ENCODE peak calls at places on chromosomes 1 and 21, in seven cellular contexts. D, V, M, A, Z, E and W are unnamed samples.

GRCh38 chr1:214426420-214426812 is 125.0 kb downstream of the PTPN14 start:
- DNase-seq in Z (no peak), M (no peak), V (no peak), A (no peak), E (no peak), D (no peak), W (no peak)

GRCh38 chr1:192225713-192226112 is 67.5 kb downstream of the RGS18 start:
- DNase-seq in Z (no peak), A (no peak), E (peak), V (no peak), M (no peak), D (no peak), W (no peak)

GRCh38 chr1:41495171-41495948 is 10.9 kb upstream of the EDN2 start:
- DNase-seq in E (peak), D (no peak), M (no peak), V (peak), A (no peak), Z (no peak), W (no peak)

GRCh38 chr21:26448751-26449150 is 124.3 kb downstream of the CYYR1 start:
- DNase-seq in M (no peak), Z (no peak), A (no peak), E (no peak), D (no peak), V (no peak), W (no peak)

GRCh38 chr1:94790246-94790645 is 29.9 kb upstream of the SLC44A3 start:
- DNase-seq in D (no peak), M (no peak), Z (no peak), A (no peak), V (no peak), E (peak), W (no peak)

GRCh38 chr1:53848025-53848424 is 9.9 kb upstream of the NDC1 start:
- DNase-seq in A (no peak), M (no peak), E (peak), V (no peak), Z (no peak), D (no peak), W (no peak)

GRCh38 chr1:2239384-2239985 is 11.4 kb downstream of the SKI start:
- DNase-seq in D (no peak), A (no peak), Z (no peak), E (no peak), V (no peak), M (no peak), W (no peak)

GRCh38 chr1:12776801-12777557 is 3.4 kb downstream of the PRAMEF12 start:
- DNase-seq in Z (no peak), V (no peak), A (no peak), E (no peak), M (no peak), D (no peak), W (no peak)

GRCh38 chr1:205577874-205578658 is 53.7 kb downstream of the ELK4 start:
- DNase-seq in A (no peak), Z (no peak), D (no peak), M (no peak), V (no peak), E (peak), W (no peak)

GRCh38 chr1:241638091-241638682 is 2.0 kb downstream of the CHML start:
- DNase-seq in M (no peak), D (no peak), A (no peak), Z (no peak), V (no peak), E (no peak), W (no peak)

GRCh38 chr1:38690790-38691189 is 168.8 kb downstream of the RRAGC start:
- DNase-seq in A (no peak), D (peak), V (no peak), M (no peak), E (peak), Z (no peak), W (no peak)

GRCh38 chr1:219917851-219918466 is 10.4 kb downstream of the SLC30A10 start:
- DNase-seq in V (no peak), A (no peak), Z (no peak), D (no peak), E (peak), M (no peak), W (no peak)

GRCh38 chr1:10734900-10735602 is 61.4 kb downstream of the CASZ1 start:
- DNase-seq in Z (no peak), D (no peak), V (peak), A (no peak), M (no peak), E (no peak), W (no peak)

GRCh38 chr1:21258331-21259134 is 31.7 kb downstream of the ECE1 start:
- DNase-seq in M (no peak), Z (no peak), V (no peak), D (no peak), A (no peak), E (no peak), W (no peak)

GRCh38 chr1:35080171-35080854 is 1.1 kb downstream of the ZMYM1 start:
- DNase-seq in V (no peak), Z (no peak), M (no peak), D (no peak), A (no peak), E (no peak), W (no peak)

GRCh38 chr1:114457675-114458074 is 53.3 kb downstream of the TRIM33 start:
- DNase-seq in D (no peak), E (peak), M (no peak), A (no peak), V (no peak), Z (no peak), W (no peak)

GRCh38 chr1:45014403-45015028 is 2.5 kb downstream of the UROD start:
- DNase-seq in Z (peak), E (peak), D (peak), M (peak), V (peak), A (peak), W (peak)

GRCh38 chr1:53369034-53369750 is 41.3 kb upstream of the LRP8 start:
- DNase-seq in M (no peak), D (no peak), A (no peak), Z (peak), V (no peak), E (no peak), W (no peak)

GRCh38 chr21:36665806-36666205 is 33.1 kb upstream of the SIM2 start:
- DNase-seq in E (no peak), V (no peak), M (no peak), A (no peak), D (no peak), Z (no peak), W (no peak)

GRCh38 chr1:103461171-103462105 is 64.1 kb upstream of the RNPC3 start:
- DNase-seq in Z (no peak), V (no peak), E (peak), M (no peak), A (no peak), D (no peak), W (no peak)

GRCh38 chr1:61680500-61680899 is 44.4 kb downstream of the TM2D1 start:
- DNase-seq in D (no peak), V (no peak), A (no peak), E (no peak), M (no peak), Z (no peak), W (no peak)

GRCh38 chr1:10626011-10626731 is 151.4 kb downstream of the PEX14 start:
- DNase-seq in A (no peak), D (no peak), M (no peak), V (no peak), E (no peak), Z (peak), W (no peak)

GRCh38 chr1:1435094-1435903 is at the start of gene VWA1:
- DNase-seq in M (peak), Z (peak), D (peak), E (peak), V (peak), A (peak), W (peak)

GRCh38 chr1:94979126-94979525 is 52.2 kb upstream of the CNN3 start:
- DNase-seq in D (no peak), M (no peak), E (no peak), A (no peak), V (no peak), Z (no peak), W (no peak)

GRCh38 chr1:2529776-2530500 is at the start of gene HES5:
- DNase-seq in A (no peak), V (peak), M (no peak), Z (no peak), D (no peak), E (no peak), W (no peak)

GRCh38 chr1:89532228-89532627 is 7.6 kb downstream of the LRRC8B start:
- DNase-seq in A (no peak), V (no peak), Z (no peak), E (no peak), M (no peak), D (no peak), W (no peak)

GRCh38 chr1:244820131-244820530 is 15.3 kb upstream of the COX20 start:
- DNase-seq in V (no peak), Z (no peak), E (peak), D (no peak), A (no peak), M (no peak), W (no peak)

GRCh38 chr1:229341811-229342304 is 989 bp downstream of the CCSAP start:
- DNase-seq in D (peak), V (no peak), A (no peak), E (peak), M (no peak), Z (no peak), W (no peak)

GRCh38 chr1:99674665-99675064 is 28.8 kb downstream of the PALMD start:
- DNase-seq in E (no peak), A (no peak), M (no peak), V (no peak), Z (no peak), D (no peak), W (no peak)

GRCh38 chr1:244273262-244273844 is 178.4 kb downstream of the ADSS2 start:
- DNase-seq in A (no peak), E (no peak), Z (no peak), V (no peak), D (no peak), M (no peak), W (no peak)

GRCh38 chr1:48040122-48040521 is 42.9 kb upstream of the TRABD2B start:
- DNase-seq in A (no peak), V (no peak), M (no peak), Z (no peak), E (no peak), D (no peak), W (no peak)

GRCh38 chr1:235648407-235648907 is 1.1 kb downstream of the GNG4 start:
- DNase-seq in E (no peak), A (no peak), V (no peak), M (no peak), Z (no peak), D (no peak), W (no peak)

GRCh38 chr1:6491076-6491449 is 404 bp downstream of the PLEKHG5 start:
- DNase-seq in E (no peak), D (no peak), V (no peak), Z (no peak), M (no peak), A (no peak), W (no peak)

GRCh38 chr1:59057211-59057694 is 239.6 kb upstream of the FGGY start:
- DNase-seq in M (peak), E (peak), A (no peak), D (no peak), Z (peak), V (no peak), W (no peak)

GRCh38 chr1:114558548-114558947 is 22.9 kb downstream of the BCAS2 start:
- DNase-seq in A (no peak), V (no peak), E (peak), Z (no peak), D (no peak), M (no peak), W (no peak)